ENCODE peak calls at places on chromosomes 16 and 17, in six cellular contexts. One of them, this sample, is unnamed.

GRCh38 chr17:78450696-78451344 is 72.4 kb downstream of the PGS1 start:
- DNase-seq in stomach: no peak
- DNase-seq in GM23338: peak
- DNase-seq in AG04449: no peak
- DNase-seq in tibial nerve: no peak
- DNase-seq in fibroblast of pulmonary artery: no peak
- DNase-seq in this sample: no peak

GRCh38 chr17:69608808-69609494 is 194.5 kb downstream of the MAP2K6 start:
- DNase-seq in GM23338: no peak
- DNase-seq in stomach: no peak
- DNase-seq in tibial nerve: no peak
- DNase-seq in AG04449: peak
- DNase-seq in fibroblast of pulmonary artery: peak
- DNase-seq in this sample: peak

GRCh38 chr17:79783891-79784290 is 5.9 kb downstream of the CBX2 start:
- DNase-seq in fibroblast of pulmonary artery: no peak
- DNase-seq in AG04449: no peak
- DNase-seq in tibial nerve: no peak
- DNase-seq in GM23338: no peak
- DNase-seq in stomach: no peak
- DNase-seq in this sample: no peak

GRCh38 chr16:89709166-89709565 is 7.7 kb upstream of the SPATA2L start:
- DNase-seq in fibroblast of pulmonary artery: no peak
- DNase-seq in AG04449: no peak
- DNase-seq in stomach: no peak
- DNase-seq in GM23338: peak
- DNase-seq in tibial nerve: no peak
- DNase-seq in this sample: no peak

GRCh38 chr16:57966133-57966805 is 4.7 kb downstream of the CNGB1 start:
- DNase-seq in fibroblast of pulmonary artery: peak
- DNase-seq in tibial nerve: no peak
- DNase-seq in GM23338: no peak
- DNase-seq in AG04449: no peak
- DNase-seq in stomach: no peak
- DNase-seq in this sample: no peak

GRCh38 chr17:1055231-1055630 is 58.3 kb downstream of the TIMM22 start:
- DNase-seq in fibroblast of pulmonary artery: no peak
- DNase-seq in tibial nerve: no peak
- DNase-seq in AG04449: no peak
- DNase-seq in stomach: no peak
- DNase-seq in GM23338: no peak
- DNase-seq in this sample: no peak

GRCh38 chr17:67212231-67212630 is 32.8 kb downstream of the HELZ start:
- DNase-seq in fibroblast of pulmonary artery: no peak
- DNase-seq in stomach: no peak
- DNase-seq in tibial nerve: no peak
- DNase-seq in GM23338: no peak
- DNase-seq in AG04449: peak
- DNase-seq in this sample: no peak

GRCh38 chr17:16976686-16977550 is 5.0 kb upstream of the TNFRSF13B start:
- DNase-seq in fibroblast of pulmonary artery: no peak
- DNase-seq in AG04449: no peak
- DNase-seq in tibial nerve: no peak
- DNase-seq in stomach: no peak
- DNase-seq in GM23338: no peak
- DNase-seq in this sample: no peak

GRCh38 chr16:59878999-59879398 is 1144.9 kb upstream of the GOT2 start:
- DNase-seq in stomach: no peak
- DNase-seq in AG04449: no peak
- DNase-seq in tibial nerve: no peak
- DNase-seq in fibroblast of pulmonary artery: no peak
- DNase-seq in GM23338: no peak
- DNase-seq in this sample: no peak

GRCh38 chr16:56275076-56275475 is 83.8 kb downstream of the GNAO1 start:
- DNase-seq in tibial nerve: no peak
- DNase-seq in stomach: no peak
- DNase-seq in GM23338: no peak
- DNase-seq in AG04449: no peak
- DNase-seq in fibroblast of pulmonary artery: no peak
- DNase-seq in this sample: no peak

GRCh38 chr16:78892925-78893324 is 707.6 kb downstream of the MAF start:
- DNase-seq in GM23338: no peak
- DNase-seq in AG04449: no peak
- DNase-seq in fibroblast of pulmonary artery: no peak
- DNase-seq in stomach: no peak
- DNase-seq in tibial nerve: no peak
- DNase-seq in this sample: no peak

GRCh38 chr17:16286009-16286946 is 67.0 kb downstream of the CENPV start:
- DNase-seq in stomach: peak
- DNase-seq in tibial nerve: peak
- DNase-seq in AG04449: peak
- DNase-seq in fibroblast of pulmonary artery: peak
- DNase-seq in GM23338: peak
- DNase-seq in this sample: peak

GRCh38 chr16:84507011-84507982 is 2.8 kb upstream of the MEAK7 start:
- DNase-seq in stomach: no peak
- DNase-seq in fibroblast of pulmonary artery: no peak
- DNase-seq in GM23338: no peak
- DNase-seq in AG04449: no peak
- DNase-seq in tibial nerve: no peak
- DNase-seq in this sample: no peak

GRCh38 chr17:80008383-80008840 is 27.3 kb downstream of the TBC1D16 start:
- DNase-seq in GM23338: peak
- DNase-seq in stomach: peak
- DNase-seq in fibroblast of pulmonary artery: peak
- DNase-seq in AG04449: no peak
- DNase-seq in tibial nerve: peak
- DNase-seq in this sample: no peak

GRCh38 chr16:1990336-1991134 is 765 bp downstream of the SYNGR3 start:
- DNase-seq in GM23338: peak
- DNase-seq in stomach: peak
- DNase-seq in AG04449: no peak
- DNase-seq in fibroblast of pulmonary artery: no peak
- DNase-seq in tibial nerve: no peak
- DNase-seq in this sample: no peak

GRCh38 chr17:78248051-78248914 is 16.9 kb downstream of the TMEM235 start:
- DNase-seq in fibroblast of pulmonary artery: no peak
- DNase-seq in stomach: no peak
- DNase-seq in GM23338: no peak
- DNase-seq in tibial nerve: no peak
- DNase-seq in AG04449: no peak
- DNase-seq in this sample: no peak

GRCh38 chr16:13324861-13325260 is 423.5 kb downstream of the SHISA9 start:
- DNase-seq in stomach: no peak
- DNase-seq in fibroblast of pulmonary artery: no peak
- DNase-seq in tibial nerve: no peak
- DNase-seq in AG04449: no peak
- DNase-seq in GM23338: no peak
- DNase-seq in this sample: no peak

GRCh38 chr16:719815-720506 is 985 bp upstream of the ANTKMT start:
- DNase-seq in tibial nerve: no peak
- DNase-seq in GM23338: no peak
- DNase-seq in fibroblast of pulmonary artery: no peak
- DNase-seq in AG04449: no peak
- DNase-seq in stomach: no peak
- DNase-seq in this sample: no peak

GRCh38 chr16:2515180-2515803 is 1.5 kb downstream of the ATP6V0C start:
- DNase-seq in AG04449: no peak
- DNase-seq in GM23338: no peak
- DNase-seq in fibroblast of pulmonary artery: no peak
- DNase-seq in tibial nerve: no peak
- DNase-seq in stomach: peak
- DNase-seq in this sample: no peak

GRCh38 chr16:67936876-67937605 is 391 bp upstream of the PSMB10 start:
- DNase-seq in stomach: peak
- DNase-seq in AG04449: no peak
- DNase-seq in GM23338: no peak
- DNase-seq in fibroblast of pulmonary artery: peak
- DNase-seq in tibial nerve: no peak
- DNase-seq in this sample: no peak

GRCh38 chr16:75931043-75931442 is 204.8 kb upstream of the CPHXL start:
- DNase-seq in fibroblast of pulmonary artery: no peak
- DNase-seq in stomach: no peak
- DNase-seq in tibial nerve: no peak
- DNase-seq in AG04449: peak
- DNase-seq in GM23338: no peak
- DNase-seq in this sample: peak

GRCh38 chr17:59786536-59787319 is 79.3 kb downstream of the VMP1 start:
- DNase-seq in fibroblast of pulmonary artery: peak
- DNase-seq in stomach: peak
- DNase-seq in AG04449: peak
- DNase-seq in tibial nerve: no peak
- DNase-seq in GM23338: peak
- DNase-seq in this sample: peak
- H3K4me3 ChIP-seq in fibroblast of pulmonary artery: no peak
- H3K4me3 ChIP-seq in stomach: peak
- H3K4me3 ChIP-seq in AG04449: no peak
- H3K4me3 ChIP-seq in tibial nerve: peak
- H3K4me3 ChIP-seq in GM23338: no peak
- H3K4me3 ChIP-seq in this sample: peak

GRCh38 chr17:35597604-35598003 is 10.5 kb downstream of the AP2B1 start:
- DNase-seq in GM23338: no peak
- DNase-seq in fibroblast of pulmonary artery: no peak
- DNase-seq in stomach: no peak
- DNase-seq in AG04449: no peak
- DNase-seq in tibial nerve: no peak
- DNase-seq in this sample: no peak

GRCh38 chr17:35596072-35596471 is 8.9 kb downstream of the AP2B1 start:
- DNase-seq in AG04449: no peak
- DNase-seq in tibial nerve: no peak
- DNase-seq in stomach: no peak
- DNase-seq in GM23338: peak
- DNase-seq in fibroblast of pulmonary artery: no peak
- DNase-seq in this sample: no peak

GRCh38 chr17:35596530-35597233 is 9.6 kb downstream of the AP2B1 start:
- DNase-seq in tibial nerve: no peak
- DNase-seq in stomach: no peak
- DNase-seq in fibroblast of pulmonary artery: no peak
- DNase-seq in AG04449: no peak
- DNase-seq in GM23338: peak
- DNase-seq in this sample: no peak
- TF ChIP-seq CTCF in tibial nerve: no peak
- TF ChIP-seq CTCF in stomach: no peak
- TF ChIP-seq CTCF in fibroblast of pulmonary artery: no peak
- TF ChIP-seq CTCF in AG04449: no peak
- TF ChIP-seq CTCF in GM23338: peak
- TF ChIP-seq CTCF in this sample: no peak

GRCh38 chr17:62724398-62725146 is 83.5 kb downstream of the MARCHF10 start:
- DNase-seq in stomach: no peak
- DNase-seq in GM23338: no peak
- DNase-seq in tibial nerve: no peak
- DNase-seq in fibroblast of pulmonary artery: no peak
- DNase-seq in AG04449: no peak
- DNase-seq in this sample: no peak
- H3K4me3 ChIP-seq in stomach: no peak
- H3K4me3 ChIP-seq in GM23338: no peak
- H3K4me3 ChIP-seq in tibial nerve: no peak
- H3K4me3 ChIP-seq in fibroblast of pulmonary artery: no peak
- H3K4me3 ChIP-seq in AG04449: no peak
- H3K4me3 ChIP-seq in this sample: no peak

DNA sequence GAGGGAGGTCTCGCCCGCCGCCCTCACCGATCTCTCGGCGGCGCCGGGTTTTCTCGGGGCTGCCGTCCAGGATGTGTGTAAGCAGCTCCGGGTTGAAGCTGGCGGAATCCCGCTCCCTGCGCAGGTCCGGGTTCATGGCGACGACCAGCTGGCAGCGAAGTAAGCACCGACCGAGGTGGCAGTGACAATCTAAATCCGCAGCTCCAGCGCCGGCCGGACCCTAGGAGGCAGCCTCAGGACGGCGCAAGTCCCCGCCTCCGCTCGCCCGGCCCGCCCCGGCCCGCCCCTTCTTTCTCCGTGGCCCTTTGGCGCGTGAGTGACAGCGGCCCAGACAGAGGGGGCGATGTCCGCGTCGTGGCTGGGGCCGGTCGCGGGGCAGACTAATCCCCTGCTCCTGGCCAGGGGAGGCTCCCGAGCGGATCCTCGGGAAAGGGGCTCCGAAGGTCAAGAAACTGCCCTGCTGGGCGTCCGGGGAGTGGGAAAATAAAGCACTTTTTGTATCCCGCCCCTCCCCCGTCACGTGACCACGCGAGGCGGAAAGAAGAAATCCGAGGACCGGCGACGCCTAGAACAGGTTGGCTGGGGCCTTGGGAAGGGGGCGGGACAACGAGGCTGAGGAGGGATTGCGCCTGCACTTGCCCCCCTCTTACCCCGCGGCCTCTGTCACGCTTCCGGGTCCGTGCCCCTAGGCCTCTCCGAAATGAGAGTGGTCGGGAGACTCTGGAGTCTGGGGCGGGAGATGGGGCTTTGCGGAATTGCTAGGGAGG is at the start of the genes ACOX1 and TEN1:
- DNase-seq in GM23338: peak
- DNase-seq in stomach: peak
- DNase-seq in AG04449: peak
- DNase-seq in fibroblast of pulmonary artery: peak
- DNase-seq in tibial nerve: peak
- DNase-seq in this sample: peak
- TF ChIP-seq CTCF in GM23338: peak
- TF ChIP-seq CTCF in stomach: peak
- TF ChIP-seq CTCF in AG04449: peak
- TF ChIP-seq CTCF in fibroblast of pulmonary artery: no peak
- TF ChIP-seq CTCF in tibial nerve: peak
- TF ChIP-seq CTCF in this sample: no peak

DNA sequence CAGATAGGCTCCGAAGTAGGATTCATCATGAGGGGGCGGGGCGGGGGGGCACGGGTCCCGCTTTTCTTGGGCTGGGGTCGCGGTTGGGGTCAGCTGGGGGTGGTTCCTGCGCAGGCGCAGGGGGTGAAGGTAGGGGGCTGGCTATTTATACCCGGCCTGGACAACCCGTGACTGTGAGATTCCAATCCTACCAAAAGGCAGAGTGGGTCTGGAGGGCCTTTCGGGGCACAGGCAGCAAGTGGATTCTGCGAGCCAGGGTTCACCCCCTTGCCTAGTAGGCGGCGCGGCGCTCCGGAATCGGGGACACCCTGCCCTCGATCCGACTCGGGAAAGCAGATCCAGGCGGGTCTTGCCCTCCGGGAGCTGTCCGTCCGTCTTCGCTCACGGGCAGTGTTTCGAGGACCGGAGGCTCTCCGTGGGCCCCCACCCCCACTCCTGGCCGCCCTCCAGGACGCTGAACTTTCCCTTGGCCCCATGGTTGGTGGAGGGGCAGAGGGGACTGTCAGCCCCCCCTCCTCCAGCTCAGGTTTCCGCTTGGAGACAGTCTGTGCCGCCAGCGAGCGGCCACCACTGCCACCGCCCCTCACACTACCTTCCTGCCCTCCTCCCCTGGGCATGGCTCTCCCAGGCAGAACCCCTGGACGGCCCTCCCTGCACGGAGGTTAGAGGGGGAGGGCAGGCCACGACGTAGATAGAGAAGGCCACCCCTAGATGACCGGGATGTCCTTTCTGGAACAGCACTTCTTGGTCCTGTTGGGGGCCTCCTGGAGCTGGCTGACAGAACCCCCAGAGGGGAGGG is 634 bp downstream of the SLC2A4 start:
- DNase-seq in tibial nerve: no peak
- DNase-seq in fibroblast of pulmonary artery: no peak
- DNase-seq in GM23338: peak
- DNase-seq in stomach: no peak
- DNase-seq in AG04449: no peak
- DNase-seq in this sample: no peak
- H3K4me3 ChIP-seq in tibial nerve: peak
- H3K4me3 ChIP-seq in fibroblast of pulmonary artery: peak
- H3K4me3 ChIP-seq in GM23338: peak
- H3K4me3 ChIP-seq in stomach: peak
- H3K4me3 ChIP-seq in AG04449: peak
- H3K4me3 ChIP-seq in this sample: peak

This sample was measured in HFF-Myc.